ENCODE peak calls at places on chromosomes 2 and 18, in five cellular contexts. H is H1, V is GM12878, X is K562, G is HepG2. P is an unnamed sample.

GRCh38 chr18:34031810-34032209 is 192.9 kb downstream of the NOL4 start:
- DNase-seq in H (no peak), V (no peak), X (no peak), G (no peak), P (no peak)

GRCh38 chr2:73981081-73981968 is 3.4 kb upstream of the TET3 start:
- DNase-seq in H (peak), V (no peak), X (peak), G (peak), P (peak)

GRCh38 chr2:239326831-239327535 is 73.8 kb downstream of the HDAC4 start:
- DNase-seq in H (no peak), V (no peak), X (no peak), G (no peak), P (no peak)

GRCh38 chr2:237704476-237705224 is 77.3 kb downstream of the LRRFIP1 start:
- DNase-seq in H (no peak), V (no peak), X (no peak), G (no peak), P (no peak)

GRCh38 chr18:21904856-21905255 is 164.3 kb downstream of the MIB1 start:
- DNase-seq in H (no peak), V (no peak), X (no peak), G (no peak), P (no peak)

GRCh38 chr2:188410504-188411235 is 119.0 kb downstream of the GULP1 start:
- DNase-seq in H (peak), V (no peak), X (no peak), G (no peak), P (no peak)

GRCh38 chr2:80151248-80151647 is 153.3 kb downstream of the LRRTM1 start:
- DNase-seq in H (no peak), V (no peak), X (no peak), G (no peak), P (no peak)

GRCh38 chr2:132804045-132804444 is 134.0 kb upstream of the LYPD1 start:
- DNase-seq in H (no peak), V (no peak), X (no peak), G (no peak), P (no peak)

GRCh38 chr2:16774980-16775963 is 109.6 kb upstream of the CYRIA start:
- DNase-seq in H (no peak), V (no peak), X (no peak), G (peak), P (no peak)

GRCh38 chr18:23156134-23156533 is 20.8 kb downstream of the CABLES1 start:
- DNase-seq in H (no peak), V (no peak), X (no peak), G (no peak), P (no peak)

GRCh38 chr18:23158058-23158457 is 22.8 kb downstream of the CABLES1 start:
- DNase-seq in H (no peak), V (no peak), X (no peak), G (no peak), P (no peak)

GRCh38 chr18:23154021-23154420 is 18.7 kb downstream of the CABLES1 start:
- DNase-seq in H (no peak), V (no peak), X (no peak), G (no peak), P (no peak)

GRCh38 chr18:23154823-23155517 is 19.7 kb downstream of the CABLES1 start:
- DNase-seq in H (no peak), V (no peak), X (no peak), G (no peak), P (no peak)

DNA sequence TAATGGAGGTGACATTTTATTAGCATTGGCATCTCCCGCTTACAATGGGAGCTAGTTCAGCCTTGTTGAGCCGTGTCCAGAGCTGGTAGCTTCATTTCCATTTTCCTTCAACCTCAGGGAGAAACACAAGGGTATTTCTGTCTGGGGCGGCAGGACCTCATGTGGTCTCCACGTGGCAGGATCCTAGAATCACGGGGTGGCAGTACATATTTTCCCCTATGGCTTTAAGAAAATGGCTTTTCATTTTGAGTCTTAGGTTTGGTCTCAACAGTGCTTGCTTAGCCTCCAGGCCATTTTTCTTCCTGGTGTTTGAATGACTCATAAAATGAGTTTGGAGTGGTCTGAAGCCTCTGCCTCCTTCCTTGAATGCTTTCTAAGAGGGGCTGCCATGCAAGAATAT is 20.3 kb downstream of the CABLES1 start:
- DNase-seq in H (no peak), V (no peak), X (no peak), G (no peak), P (no peak)
- TF ChIP-seq ATF3 in H (no peak), V (no peak), X (no peak), G (no peak), P (no peak)

GRCh38 chr2:46471-47345 is at the start of gene FAM110C:
- DNase-seq in H (no peak), V (no peak), X (no peak), G (peak), P (no peak)

GRCh38 chr2:42788-43187 is 3.5 kb downstream of the FAM110C start:
- DNase-seq in H (no peak), V (no peak), X (no peak), G (no peak), P (no peak)

GRCh38 chr2:45342-46130 is 769 bp downstream of the FAM110C start:
- DNase-seq in H (no peak), V (no peak), X (no peak), G (no peak), P (no peak)

GRCh38 chr2:46131-46470 is 204 bp downstream of the FAM110C start:
- DNase-seq in H (no peak), V (no peak), X (no peak), G (no peak), P (no peak)

GRCh38 chr2:44748-45341 is 1.5 kb downstream of the FAM110C start:
- DNase-seq in H (no peak), V (no peak), X (no peak), G (no peak), P (no peak)
- H3K9ac ChIP-seq in H (no peak), V (no peak), X (no peak), G (no peak), P (peak)

GRCh38 chr18:8286303-8286702 is 322.9 kb upstream of the RAB12 start:
- DNase-seq in H (no peak), V (no peak), X (no peak), G (no peak), P (no peak)
- TF ChIP-seq ATF3 in H (no peak), V (no peak), X (no peak), G (no peak), P (no peak)

DNA sequence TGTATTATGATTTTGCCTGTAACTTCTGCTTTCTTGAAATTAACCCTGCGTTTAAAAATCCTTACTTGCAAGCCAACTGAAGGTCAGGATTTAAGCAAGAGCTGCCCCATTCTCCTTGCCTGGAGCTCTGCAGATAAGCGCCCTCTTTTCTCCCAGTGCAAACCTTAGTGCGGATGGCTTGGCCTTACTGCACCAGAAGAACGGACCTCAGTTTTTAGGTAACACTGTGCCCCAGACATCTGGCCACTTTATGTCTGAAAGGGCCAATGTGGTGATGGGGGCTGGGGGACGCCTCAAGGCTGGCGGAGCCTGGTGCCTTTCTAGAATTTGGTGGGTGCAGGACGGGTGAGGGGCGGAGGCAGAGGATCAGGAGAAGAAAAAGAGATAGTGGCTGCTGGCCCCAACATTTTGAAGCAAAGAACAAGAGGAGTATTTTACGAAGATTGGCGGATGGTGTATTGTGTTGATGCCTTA is 718 bp upstream of the TNFRSF11A start:
- DNase-seq in H (no peak), V (no peak), X (no peak), G (no peak), P (no peak)
- H3K9ac ChIP-seq in H (peak), V (no peak), X (no peak), G (peak), P (no peak)

DNA sequence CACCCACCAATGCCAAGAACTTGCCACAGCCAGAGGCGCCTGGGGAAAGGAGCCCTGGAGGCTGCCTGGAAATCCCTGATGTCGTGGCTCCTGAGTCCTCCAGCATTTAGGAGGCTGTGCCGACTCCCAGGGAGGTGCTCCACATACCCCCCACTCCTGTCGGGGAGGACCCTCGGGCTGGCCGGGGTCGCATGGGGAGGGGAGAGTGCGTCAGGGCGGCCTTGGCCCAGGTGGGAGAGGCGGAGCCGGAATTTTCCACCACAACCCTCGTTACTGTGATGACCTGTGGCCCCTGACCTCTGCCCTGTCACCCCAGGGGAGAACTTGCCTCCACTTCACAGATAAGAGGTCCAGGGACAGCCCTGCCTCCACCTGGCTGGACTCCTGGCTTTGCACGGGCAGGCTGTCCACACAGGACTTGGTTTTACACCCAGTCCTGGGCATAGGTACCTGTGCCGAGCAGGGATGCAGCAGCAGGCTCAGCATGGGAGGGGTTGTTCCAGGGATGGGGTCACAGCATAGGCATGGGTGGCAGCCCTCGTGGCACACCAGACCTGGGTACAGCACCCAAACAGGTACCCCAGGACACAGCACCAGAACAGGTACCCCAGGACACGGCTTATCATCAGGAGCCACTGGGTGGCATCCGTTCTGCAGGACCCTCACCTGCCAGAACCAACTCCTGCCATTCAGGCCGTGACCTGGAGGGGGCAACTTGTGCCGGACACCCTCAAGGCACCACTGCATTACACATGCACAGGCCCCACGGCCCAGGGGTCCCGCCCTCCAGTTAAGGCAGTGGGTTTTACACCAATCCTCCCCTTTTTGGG is 12.3 kb upstream of the AGXT start:
- DNase-seq in H (peak), V (no peak), X (peak), G (peak), P (peak)
- TF ChIP-seq ATF3 in H (no peak), V (no peak), X (no peak), G (no peak), P (no peak)

GRCh38 chr18:12393998-12394397 is 13.7 kb upstream of the PRELID3A start:
- DNase-seq in H (no peak), V (no peak), X (no peak), G (peak), P (no peak)
- H3K9ac ChIP-seq in H (no peak), V (no peak), X (no peak), G (no peak), P (no peak)

P was measured in HCT116.